ENCODE peak calls at places on chromosomes 5 and 9, in six cellular contexts. U, P, V, J, O and H are unnamed samples.

GRCh38 chr5:150058480-150059126 is 27.8 kb downstream of the CSF1R start:
- DNase-seq in O (peak), V (no peak), U (no peak), P (no peak), J (no peak), H (no peak)

GRCh38 chr5:111512026-111512405 is 319 bp downstream of the STARD4 start:
- DNase-seq in U (no peak), P (no peak), V (no peak), J (no peak), O (no peak), H (no peak)

GRCh38 chr9:4832786-4833579 is 40.2 kb downstream of the RCL1 start:
- DNase-seq in U (peak), J (peak), P (no peak), O (peak), V (no peak), H (peak)

GRCh38 chr5:135230326-135230925 is 168.6 kb downstream of the MACROH2A1 start:
- DNase-seq in O (peak), V (no peak), P (no peak), U (peak), J (no peak), H (no peak)

GRCh38 chr5:168683247-168683926 is 104.2 kb upstream of the PANK3 start:
- DNase-seq in V (no peak), O (no peak), U (peak), J (peak), P (no peak), H (peak)

GRCh38 chr5:3373391-3373790 is 222.2 kb upstream of the IRX1 start:
- DNase-seq in U (no peak), P (no peak), O (no peak), V (no peak), J (no peak), H (no peak)

GRCh38 chr9:88775559-88775958 is 215.7 kb upstream of the S1PR3 start:
- DNase-seq in U (no peak), J (no peak), P (no peak), O (no peak), V (no peak), H (no peak)

GRCh38 chr5:134574521-134574920 is 49.1 kb downstream of the JADE2 start:
- DNase-seq in V (no peak), P (no peak), U (no peak), O (peak), J (no peak), H (no peak)

GRCh38 chr5:151740958-151741373 is 17.5 kb downstream of the ATOX1 start:
- DNase-seq in J (no peak), U (no peak), V (no peak), O (peak), P (no peak), H (no peak)

GRCh38 chr5:98639258-98639657 is 134.2 kb upstream of the RGMB start:
- DNase-seq in U (no peak), O (no peak), P (no peak), V (no peak), J (no peak), H (no peak)

GRCh38 chr5:134506054-134507039 is 19.1 kb upstream of the JADE2 start:
- DNase-seq in V (peak), J (no peak), P (no peak), U (no peak), O (no peak), H (no peak)

GRCh38 chr9:72471096-72471495 is 50.3 kb upstream of the TMC1 start:
- DNase-seq in U (no peak), P (no peak), J (no peak), O (no peak), V (no peak), H (no peak)

GRCh38 chr5:58394326-58394725 is 65.6 kb downstream of the PLK2 start:
- DNase-seq in P (no peak), O (no peak), J (no peak), U (no peak), V (no peak), H (no peak)

GRCh38 chr5:77305921-77306320 is 95.4 kb downstream of the PDE8B start:
- DNase-seq in O (peak), P (no peak), V (no peak), J (no peak), U (no peak), H (no peak)